ENCODE peak calls at places on chromosomes 7 and 10, in ten cellular contexts. V is posterior cingulate gyrus, N is AG09319, X is GM03348, Q is astrocyte, G is lung, W is frontal cortex, D is hypothalamus, K is mesothelial cell of epicardium, I is HEK293T. E is an unnamed sample.

GRCh38 chr10:11522821-11523245 is 88.6 kb downstream of the USP6NL start:
- DNase-seq in Q (no peak), V (no peak), X (no peak), I (no peak), N (no peak), K (no peak), W (no peak), D (no peak), G (no peak), E (no peak)

GRCh38 chr10:130751106-130751840 is 560.2 kb downstream of the TCERG1L start:
- DNase-seq in X (no peak), W (no peak), Q (no peak), G (no peak), N (no peak), V (no peak), D (no peak), K (peak; percentile 18), I (no peak), E (no peak)

GRCh38 chr7:71393661-71394060 is 261.7 kb downstream of the GALNT17 start:
- DNase-seq in K (no peak), V (no peak), I (no peak), G (no peak), D (no peak), W (no peak), N (no peak), X (no peak), Q (no peak), E (no peak)

GRCh38 chr7:73811760-73812168 is 19.0 kb upstream of the CLDN4 start:
- DNase-seq in N (peak; percentile 12), Q (peak; percentile 20), I (peak; percentile 82), V (no peak), K (no peak), X (peak; percentile 87), G (peak; percentile 83), W (no peak), D (no peak), E (no peak)

GRCh38 chr7:142001163-142001874 is 5.6 kb downstream of the MGAM start:
- DNase-seq in V (no peak), K (no peak), X (no peak), N (no peak), G (no peak), I (no peak), Q (no peak), D (no peak), W (no peak), E (no peak)

GRCh38 chr7:128831994-128832879 is 2.0 kb downstream of the FLNC start:
- DNase-seq in X (peak; percentile 62), I (no peak), Q (peak; percentile 45), G (no peak), V (no peak), N (no peak), K (peak; percentile 60), W (peak; percentile 47), D (no peak), E (no peak)

GRCh38 chr7:138887872-138888656 is 90.1 kb upstream of the ATP6V0A4 start:
- DNase-seq in D (no peak), N (no peak), I (no peak), K (no peak), X (no peak), W (no peak), G (no peak), Q (no peak), V (no peak), E (no peak)

GRCh38 chr10:123613346-123613850 is 52.8 kb upstream of the GPR26 start:
- DNase-seq in Q (no peak), W (no peak), D (no peak), I (no peak), G (no peak), N (no peak), K (no peak), V (no peak), X (no peak), E (no peak)

GRCh38 chr7:128427289-128427891 is 17.6 kb upstream of the IMPDH1 start:
- DNase-seq in K (no peak), D (no peak), V (no peak), W (no peak), X (peak; percentile 74), G (no peak), I (peak; percentile 61), N (no peak), Q (peak; percentile 25), E (no peak)

GRCh38 chr10:106661767-106662140 is 502.8 kb downstream of the SORCS1 start:
- DNase-seq in V (no peak), I (no peak), N (no peak), X (no peak), D (no peak), Q (no peak), W (no peak), G (no peak), K (no peak), E (no peak)

GRCh38 chr10:87974130-87974529 is 110.7 kb downstream of the PTEN start:
- DNase-seq in Q (no peak), D (no peak), X (no peak), K (no peak), N (no peak), I (no peak), G (no peak), W (no peak), V (no peak), E (no peak)

GRCh38 chr10:52440612-52441285 is 126.7 kb downstream of the DKK1 start:
- DNase-seq in V (no peak), D (no peak), W (no peak), K (no peak), Q (no peak), N (no peak), X (no peak), G (no peak), I (no peak), E (no peak)

GRCh38 chr10:29642996-29643395 is 8.2 kb upstream of the SVIL start:
- DNase-seq in D (no peak), N (no peak), Q (peak; percentile 69), I (no peak), W (no peak), G (no peak), X (no peak), K (no peak), V (no peak), E (no peak)

GRCh38 chr7:154789404-154789803 is 213.5 kb downstream of the PAXIP1 start:
- DNase-seq in I (no peak), V (peak; percentile 64), G (no peak), N (no peak), D (peak; percentile 19), W (peak; percentile 33), X (no peak), Q (no peak), K (no peak), E (peak; percentile 57)